ENCODE peak calls at places on chromosomes 7 and 10, in nine cellular contexts. F, L, R, O, S, J, G, K and A are unnamed samples.

GRCh38 chr7:68176974-68177373 is 1180.3 kb downstream of the TYW1 start:
- DNase-seq in F (peak), L (peak), R (peak), O (peak), S (no peak), J (peak), G (peak), K (no peak), A (no peak)

GRCh38 chr7:2496375-2496774 is 20.2 kb upstream of the GRIFIN start:
- DNase-seq in F (no peak), L (peak), R (no peak), O (no peak), S (no peak), J (no peak), G (no peak), K (no peak), A (no peak)

GRCh38 chr10:21359202-21359601 is 166.3 kb downstream of the SKIDA1 start:
- DNase-seq in F (no peak), L (no peak), R (no peak), O (no peak), S (no peak), J (no peak), G (no peak), K (no peak), A (no peak)

GRCh38 chr10:116753759-116754158 is 11.4 kb upstream of the HSPA12A start:
- DNase-seq in F (no peak), L (no peak), R (no peak), O (peak), S (no peak), J (no peak), G (no peak), K (no peak), A (no peak)

GRCh38 chr10:116160271-116160670 is 112.7 kb downstream of the GFRA1 start:
- DNase-seq in F (no peak), L (no peak), R (no peak), O (no peak), S (no peak), J (no peak), G (no peak), K (no peak), A (no peak)

GRCh38 chr10:78381072-78381471 is 347.4 kb downstream of the RPS24 start:
- DNase-seq in F (no peak), L (peak), R (no peak), O (no peak), S (no peak), J (no peak), G (no peak), K (no peak), A (no peak)

GRCh38 chr10:99115703-99116102 is 119.9 kb downstream of the HPSE2 start:
- DNase-seq in F (no peak), L (no peak), R (no peak), O (no peak), S (no peak), J (no peak), G (no peak), K (no peak), A (no peak)

GRCh38 chr7:37815969-37816371 is 32.4 kb upstream of the NME8 start:
- DNase-seq in F (no peak), L (no peak), R (no peak), O (no peak), S (no peak), J (no peak), G (no peak), K (no peak), A (no peak)

GRCh38 chr10:112904000-112904399 is 46.0 kb upstream of the TCF7L2 start:
- DNase-seq in F (no peak), L (no peak), R (no peak), O (peak), S (no peak), J (no peak), G (no peak), K (no peak), A (no peak)

GRCh38 chr7:111089822-111090426 is 1.0 kb upstream of the LRRN3 start:
- DNase-seq in F (no peak), L (no peak), R (no peak), O (peak), S (no peak), J (no peak), G (no peak), K (no peak), A (no peak)

GRCh38 chr7:82154728-82155127 is 288.8 kb downstream of the CACNA2D1 start:
- DNase-seq in F (no peak), L (no peak), R (no peak), O (no peak), S (no peak), J (no peak), G (no peak), K (no peak), A (no peak)

GRCh38 chr10:99560277-99561126 is 27.8 kb downstream of the NKX2-3 start:
- DNase-seq in F (no peak), L (peak), R (peak), O (peak), S (peak), J (no peak), G (peak), K (peak), A (peak)

GRCh38 chr10:34186013-34186412 is 629.1 kb downstream of the PARD3 start:
- DNase-seq in F (no peak), L (no peak), R (no peak), O (no peak), S (no peak), J (no peak), G (no peak), K (no peak), A (no peak)

GRCh38 chr7:45591101-45591906 is 17.1 kb downstream of the ADCY1 start:
- DNase-seq in F (no peak), L (no peak), R (peak), O (no peak), S (peak), J (no peak), G (no peak), K (peak), A (no peak)

GRCh38 chr10:128421731-128422130 is 295.5 kb upstream of the MKI67 start:
- DNase-seq in F (no peak), L (no peak), R (no peak), O (no peak), S (no peak), J (no peak), G (no peak), K (no peak), A (no peak)

GRCh38 chr10:72171175-72171630 is 44.6 kb upstream of the ANAPC16 start:
- DNase-seq in F (no peak), L (no peak), R (peak), O (peak), S (no peak), J (no peak), G (peak), K (no peak), A (peak)

GRCh38 chr10:83522456-83522855 is 616.9 kb upstream of the GHITM start:
- DNase-seq in F (no peak), L (no peak), R (no peak), O (no peak), S (no peak), J (no peak), G (no peak), K (no peak), A (no peak)

GRCh38 chr7:46492460-46492859 is 571.4 kb upstream of the IGFBP3 start:
- DNase-seq in F (no peak), L (no peak), R (no peak), O (no peak), S (no peak), J (no peak), G (no peak), K (no peak), A (peak)

GRCh38 chr7:129784783-129785456 is 167.8 kb downstream of the UBE2H start:
- DNase-seq in F (peak), L (no peak), R (peak), O (no peak), S (peak), J (no peak), G (no peak), K (no peak), A (no peak)

GRCh38 chr10:13991353-13991752 is 339.4 kb downstream of the FRMD4A start:
- DNase-seq in F (no peak), L (no peak), R (no peak), O (no peak), S (no peak), J (no peak), G (no peak), K (no peak), A (no peak)
- TF ChIP-seq CTCF in F (peak), L (no peak), R (no peak), O (peak), S (no peak), J (no peak), G (no peak), K (no peak), A (no peak)

GRCh38 chr7:26860361-26860760 is 4.0 kb downstream of the SKAP2 start:
- DNase-seq in F (no peak), L (no peak), R (no peak), O (no peak), S (no peak), J (no peak), G (peak), K (no peak), A (peak)
- TF ChIP-seq CTCF in F (no peak), L (no peak), R (no peak), O (no peak), S (no peak), J (no peak), G (peak), K (no peak), A (peak)

DNA sequence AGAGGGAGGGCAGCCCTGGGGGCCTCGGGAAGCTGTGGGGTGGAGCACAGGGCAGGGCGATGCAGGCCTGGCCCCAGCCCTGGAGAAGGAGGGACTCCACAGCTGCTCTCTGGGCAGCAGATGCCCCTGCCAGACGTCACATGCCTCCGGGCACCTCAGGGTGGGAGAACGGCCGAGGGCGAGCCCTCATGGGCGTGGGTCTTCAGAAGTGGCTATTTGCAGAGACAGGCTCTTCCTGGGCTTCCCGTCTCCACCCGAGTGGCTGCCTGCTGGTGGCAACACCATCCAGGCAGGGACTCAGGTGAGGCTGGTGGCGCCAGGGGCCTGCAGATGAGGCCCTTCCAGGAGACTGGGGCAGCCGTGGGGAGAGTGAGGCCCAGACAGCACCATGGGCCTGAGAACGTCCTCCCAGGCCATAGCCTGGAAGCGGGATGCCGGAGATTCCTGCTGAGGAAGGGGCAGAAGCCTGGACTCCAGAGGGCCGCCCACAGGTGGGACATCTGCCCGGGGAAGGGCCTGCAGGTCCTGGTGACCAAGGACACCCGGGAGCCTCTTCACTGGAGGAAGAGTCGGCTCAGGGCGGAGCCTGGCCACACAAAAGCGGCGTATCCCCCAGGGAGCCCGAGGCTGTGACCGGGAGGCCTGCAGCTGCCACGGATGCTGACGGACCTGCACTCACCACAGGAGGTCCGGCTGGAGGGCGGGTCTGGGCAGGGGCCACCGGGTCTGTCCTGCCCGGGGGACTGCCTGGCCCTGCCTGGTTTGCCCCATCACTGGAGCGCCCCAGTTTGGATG is 15.7 kb upstream of the ADGRA1 start:
- DNase-seq in F (no peak), L (peak), R (no peak), O (no peak), S (no peak), J (no peak), G (no peak), K (no peak), A (no peak)
- TF ChIP-seq CTCF in F (no peak), L (no peak), R (no peak), O (no peak), S (no peak), J (no peak), G (no peak), K (no peak), A (no peak)

DNA sequence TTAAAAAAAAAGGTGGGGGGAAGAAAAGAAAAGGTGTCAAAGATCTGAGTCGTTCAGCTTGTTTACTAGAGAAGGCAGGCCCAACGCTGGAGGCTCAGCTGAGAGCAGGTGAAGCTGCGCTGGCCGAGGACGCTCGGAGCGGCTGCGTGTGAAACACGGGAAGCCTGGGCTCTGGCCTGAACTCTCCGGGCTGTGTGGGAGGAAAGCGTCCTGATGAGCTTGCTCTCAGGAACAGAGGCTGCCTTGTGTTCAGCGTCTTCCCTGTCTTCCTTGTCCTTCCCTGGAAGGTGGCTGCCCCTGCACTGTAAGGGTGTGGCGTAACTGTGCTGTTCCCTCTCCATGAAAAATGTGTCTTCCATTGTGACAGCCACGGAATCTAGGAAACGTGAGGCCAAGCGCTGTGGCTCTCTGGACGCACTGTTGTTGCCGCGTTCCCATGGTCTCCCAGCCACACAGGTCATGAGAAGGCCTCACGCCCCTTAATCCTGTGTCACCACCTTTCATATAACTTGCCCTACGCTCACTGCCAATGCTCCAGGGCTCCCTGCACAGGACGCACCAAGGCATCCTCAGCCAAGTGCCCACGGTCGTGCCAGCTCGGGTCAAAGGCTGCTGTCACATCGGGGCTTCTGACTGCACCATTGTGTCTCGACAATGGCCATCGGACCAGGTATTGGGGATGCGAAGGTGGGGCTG is 15.8 kb downstream of the IL15RA start:
- DNase-seq in F (no peak), L (no peak), R (no peak), O (no peak), S (no peak), J (no peak), G (no peak), K (no peak), A (no peak)
- TF ChIP-seq CTCF in F (no peak), L (no peak), R (no peak), O (no peak), S (no peak), J (no peak), G (no peak), K (no peak), A (no peak)

DNA sequence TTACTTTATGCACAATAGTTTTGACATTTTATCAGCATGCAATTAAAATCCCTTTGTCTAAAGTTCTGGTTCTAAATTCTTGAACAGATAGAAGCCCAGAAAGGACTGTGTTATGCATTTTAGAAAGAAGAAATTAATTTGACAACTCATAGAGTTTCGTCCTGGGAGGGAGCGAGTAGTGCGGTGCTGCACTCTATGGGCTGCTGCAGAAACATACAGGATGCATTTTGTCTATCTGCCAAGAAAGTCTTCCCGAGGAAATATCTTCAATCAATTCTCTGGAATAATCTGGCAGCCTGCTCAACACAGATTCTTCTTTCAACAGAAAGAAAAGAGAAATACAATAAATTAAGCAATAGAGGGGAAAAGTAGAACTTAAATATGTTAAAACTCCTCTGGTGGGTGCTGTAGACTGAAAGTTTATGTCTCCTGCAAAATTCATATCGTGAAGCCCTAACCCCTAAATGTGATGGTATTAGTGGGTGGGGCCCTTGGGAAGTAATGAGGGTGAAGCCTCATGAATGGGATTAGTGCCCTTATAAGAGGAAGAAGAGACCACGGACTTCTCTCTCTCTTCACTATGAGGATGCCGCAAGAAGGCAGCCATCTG is 39.0 kb upstream of the IFRD1 start:
- DNase-seq in F (no peak), L (peak), R (no peak), O (peak), S (no peak), J (no peak), G (no peak), K (no peak), A (peak)
- TF ChIP-seq CTCF in F (peak), L (no peak), R (peak), O (peak), S (no peak), J (no peak), G (peak), K (no peak), A (no peak)

DNA sequence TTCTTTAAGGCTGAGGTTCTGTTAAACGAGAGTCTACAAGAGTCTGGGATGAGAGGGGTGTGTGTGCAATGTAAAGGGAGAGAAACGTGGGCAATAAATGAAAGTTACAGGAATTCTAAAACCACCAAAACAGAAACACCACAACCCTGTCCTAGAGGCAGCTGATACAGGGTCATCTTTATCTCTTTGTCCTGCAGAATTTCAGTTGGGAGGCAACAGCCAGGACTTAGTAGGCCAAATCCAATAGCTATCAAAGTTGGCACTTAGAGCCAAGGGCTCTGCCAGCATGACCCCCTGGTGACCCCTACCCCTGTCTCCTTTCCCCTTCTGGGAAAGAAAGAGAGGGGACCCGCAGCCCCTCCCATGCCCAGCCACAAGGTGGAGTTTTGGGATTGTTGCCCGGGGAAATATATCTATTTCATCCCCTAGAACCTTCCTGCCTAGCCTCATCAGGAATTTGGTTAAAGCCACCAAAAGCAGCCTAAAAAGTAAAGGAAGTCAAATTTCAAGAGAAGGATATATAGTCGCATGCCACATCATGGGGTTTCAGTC is 85.2 kb downstream of the OSBPL3 start:
- DNase-seq in F (no peak), L (peak), R (no peak), O (no peak), S (no peak), J (no peak), G (no peak), K (no peak), A (peak)
- TF ChIP-seq CTCF in F (peak), L (peak), R (no peak), O (peak), S (no peak), J (no peak), G (peak), K (no peak), A (peak)

GRCh38 chr7:107147464-107148214 is 21.2 kb upstream of the HBP1 start:
- DNase-seq in F (no peak), L (peak), R (no peak), O (peak), S (no peak), J (no peak), G (no peak), K (no peak), A (peak)
- TF ChIP-seq CTCF in F (peak), L (peak), R (peak), O (peak), S (no peak), J (peak), G (peak), K (peak), A (peak)

GRCh38 chr10:30026578-30026977 is 32.8 kb downstream of the JCAD start:
- DNase-seq in F (no peak), L (no peak), R (no peak), O (no peak), S (peak), J (no peak), G (no peak), K (no peak), A (no peak)

GRCh38 chr10:30028006-30028441 is 31.4 kb downstream of the JCAD start:
- DNase-seq in F (peak), L (no peak), R (peak), O (peak), S (no peak), J (no peak), G (no peak), K (peak), A (no peak)

GRCh38 chr10:30026080-30026479 is 33.3 kb downstream of the JCAD start:
- DNase-seq in F (no peak), L (no peak), R (no peak), O (no peak), S (no peak), J (no peak), G (no peak), K (no peak), A (no peak)

GRCh38 chr10:30028452-30029045 is 30.8 kb downstream of the JCAD start:
- DNase-seq in F (no peak), L (no peak), R (no peak), O (peak), S (no peak), J (no peak), G (no peak), K (no peak), A (no peak)

GRCh38 chr10:30027057-30028005 is 32.1 kb downstream of the JCAD start:
- DNase-seq in F (peak), L (no peak), R (peak), O (peak), S (peak), J (peak), G (no peak), K (peak), A (peak)
- TF ChIP-seq CTCF in F (no peak), L (no peak), R (no peak), O (no peak), S (no peak), J (peak), G (no peak), K (no peak), A (no peak)